ENCODE peak calls at places on chromosomes 6 and 20, in ten cellular contexts. P, S, W, O, I, A, V, Q, N and Y are unnamed samples.

GRCh38 chr6:36727491-36728021 is 29.9 kb downstream of the RAB44 start:
- DNase-seq in S (peak), O (peak), P (no peak), N (no peak), W (no peak), I (no peak), A (no peak), Q (peak), V (no peak), Y (no peak)

GRCh38 chr6:72817208-72817607 is 195.3 kb downstream of the KCNQ5 start:
- DNase-seq in P (no peak), V (no peak), O (no peak), Q (no peak), W (no peak), I (no peak), N (no peak), A (no peak), S (no peak), Y (no peak)

GRCh38 chr6:22099241-22099640 is 197.6 kb downstream of the PRL start:
- DNase-seq in S (no peak), N (no peak), P (no peak), I (no peak), O (no peak), A (no peak), V (no peak), Q (peak), W (no peak), Y (no peak)

GRCh38 chr20:40856653-40857052 is 167.6 kb upstream of the MAFB start:
- DNase-seq in V (no peak), Q (no peak), O (no peak), W (no peak), N (no peak), A (no peak), P (no peak), S (no peak), I (no peak), Y (no peak)

GRCh38 chr6:31287621-31288020 is 15.7 kb upstream of the HLA-C start:
- DNase-seq in Q (no peak), A (no peak), W (no peak), O (no peak), I (no peak), N (no peak), V (no peak), S (no peak), P (no peak), Y (no peak)

GRCh38 chr6:168877821-168878282 is 375.8 kb downstream of the THBS2 start:
- DNase-seq in S (no peak), Q (peak), O (no peak), P (no peak), V (no peak), A (no peak), I (peak), N (no peak), W (no peak), Y (no peak)

GRCh38 chr6:15551798-15552197 is 111.0 kb downstream of the DTNBP1 start:
- DNase-seq in N (peak), W (no peak), V (no peak), S (no peak), I (no peak), O (peak), A (no peak), Q (no peak), P (peak), Y (no peak)

GRCh38 chr20:1336699-1337387 is 7.9 kb upstream of the SDCBP2 start:
- DNase-seq in A (no peak), S (peak), O (no peak), V (peak), P (no peak), Q (no peak), W (no peak), I (no peak), N (no peak), Y (peak)

GRCh38 chr6:20479075-20479871 is 55.0 kb upstream of the CDKAL1 start:
- DNase-seq in W (no peak), V (no peak), N (no peak), I (no peak), O (no peak), S (no peak), P (no peak), Q (no peak), A (no peak), Y (no peak)

GRCh38 chr6:5622276-5623005 is 361.1 kb downstream of the FARS2 start:
- DNase-seq in S (no peak), W (no peak), O (no peak), A (no peak), V (no peak), P (no peak), N (no peak), Q (no peak), I (no peak), Y (no peak)

GRCh38 chr6:147203311-147204059 is 732 bp upstream of the STXBP5 start:
- DNase-seq in P (peak), V (peak), S (peak), Q (no peak), A (peak), W (peak), I (peak), N (peak), O (peak), Y (peak)

GRCh38 chr6:136035378-136036070 is 184.0 kb downstream of the PDE7B start:
- DNase-seq in P (no peak), A (no peak), W (no peak), O (no peak), V (no peak), N (no peak), I (no peak), S (peak), Q (no peak), Y (no peak)

GRCh38 chr6:96171112-96171511 is 155.3 kb downstream of the FUT9 start:
- DNase-seq in Q (no peak), S (no peak), A (no peak), W (no peak), N (no peak), P (no peak), V (no peak), I (no peak), O (no peak), Y (no peak)

GRCh38 chr6:104472245-104472644 is 387.5 kb downstream of the HACE1 start:
- DNase-seq in Q (no peak), O (no peak), A (no peak), S (no peak), N (no peak), V (no peak), W (no peak), P (no peak), I (no peak), Y (no peak)

GRCh38 chr20:9903048-9903651 is 64.3 kb upstream of the PAK5 start:
- DNase-seq in I (peak), A (no peak), N (peak), W (no peak), S (peak), Q (no peak), V (no peak), P (peak), O (no peak), Y (peak)

GRCh38 chr6:30322527-30323501 is 3.9 kb upstream of the TRIM39 start:
- DNase-seq in P (no peak), N (no peak), A (peak), I (no peak), S (peak), Q (no peak), W (no peak), O (no peak), V (no peak), Y (peak)

GRCh38 chr6:56424542-56425083 is 177.2 kb upstream of the COL21A1 start:
- DNase-seq in I (no peak), N (no peak), A (no peak), O (no peak), Q (no peak), V (no peak), S (no peak), P (peak), W (no peak), Y (no peak)

GRCh38 chr6:13679996-13680395 is 31.6 kb downstream of the RANBP9 start:
- DNase-seq in I (no peak), P (no peak), N (no peak), A (no peak), W (no peak), Q (no peak), O (no peak), V (no peak), S (no peak), Y (no peak)

GRCh38 chr6:82017773-82018172 is 229.8 kb downstream of the IBTK start:
- DNase-seq in I (no peak), A (no peak), Q (no peak), O (no peak), N (no peak), S (peak), V (no peak), P (no peak), W (no peak), Y (no peak)

DNA sequence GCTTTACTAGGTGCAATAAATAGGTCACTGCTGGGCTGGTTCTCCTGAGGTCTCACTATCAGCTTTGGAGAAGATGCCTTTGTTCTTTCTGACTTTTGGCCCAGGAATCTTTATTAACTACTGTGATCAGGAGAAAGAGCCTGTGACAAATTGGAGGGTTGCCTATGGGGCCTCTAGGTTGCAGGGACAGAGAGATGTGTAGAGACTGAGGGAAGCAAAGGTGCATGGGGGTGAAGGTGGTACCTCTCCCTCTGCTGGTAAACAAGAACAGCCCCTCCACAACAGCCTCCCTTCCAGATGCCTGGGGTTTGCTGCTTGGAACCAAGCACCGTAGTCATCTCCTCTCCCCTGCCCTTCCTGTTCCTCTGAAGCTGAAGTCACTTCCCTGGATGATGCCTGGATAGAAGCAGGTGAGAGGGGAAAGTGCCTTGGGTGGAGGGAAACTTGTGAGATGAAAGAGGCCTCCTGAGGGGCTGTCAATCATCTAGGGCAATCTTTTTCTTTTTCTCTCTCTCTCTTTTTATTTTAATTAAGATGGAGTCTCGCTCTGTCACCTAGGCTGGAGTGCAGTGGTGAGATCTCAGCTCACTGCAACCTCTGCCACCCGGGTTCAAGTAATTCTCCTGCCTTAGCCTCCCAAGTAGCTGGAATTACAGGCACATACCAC is 57.4 kb upstream of the DUSP22 start:
- DNase-seq in N (no peak), Q (no peak), I (no peak), A (no peak), W (no peak), V (no peak), O (no peak), P (no peak), S (no peak), Y (no peak)
- TF ChIP-seq CTCF in N (no peak), Q (no peak), I (no peak), A (no peak), W (no peak), V (no peak), O (no peak), P (no peak), S (no peak), Y (no peak)

GRCh38 chr6:87900160-87900698 is 147.4 kb upstream of the SPACA1 start:
- DNase-seq in A (no peak), W (no peak), S (no peak), I (no peak), Q (no peak), O (no peak), V (no peak), N (no peak), P (no peak), Y (no peak)

GRCh38 chr6:87903299-87903698 is 144.3 kb upstream of the SPACA1 start:
- DNase-seq in O (no peak), P (no peak), I (no peak), A (no peak), W (no peak), S (no peak), N (no peak), Q (no peak), V (no peak), Y (no peak)

GRCh38 chr6:87902383-87902782 is 145.3 kb upstream of the SPACA1 start:
- DNase-seq in Q (no peak), P (no peak), W (no peak), V (no peak), O (no peak), A (no peak), I (no peak), N (no peak), S (no peak), Y (no peak)

GRCh38 chr6:87899499-87900147 is 148.0 kb upstream of the SPACA1 start:
- DNase-seq in Q (no peak), N (no peak), P (no peak), S (no peak), W (no peak), A (no peak), I (no peak), V (no peak), O (no peak), Y (no peak)

DNA sequence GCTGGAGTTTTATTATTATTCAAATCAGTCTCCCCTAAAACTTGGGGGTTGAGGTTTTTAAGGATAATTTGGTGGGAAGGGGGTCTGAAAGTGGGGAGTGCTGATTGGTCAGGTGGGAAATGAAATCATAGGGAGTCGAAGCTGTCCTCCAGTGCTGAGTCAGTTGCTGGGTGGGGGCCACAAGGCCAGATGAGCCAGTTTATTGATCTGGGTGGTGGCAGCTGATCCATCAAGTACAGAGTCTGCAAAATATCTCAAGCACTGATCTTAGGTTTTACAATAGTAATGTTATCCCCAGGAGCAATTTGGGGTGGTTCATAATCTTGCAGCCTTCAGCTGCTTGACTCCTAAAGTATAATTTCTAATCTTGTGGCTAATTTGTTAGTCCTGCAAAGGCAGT is 146.0 kb upstream of the SPACA1 start:
- DNase-seq in I (no peak), W (no peak), P (no peak), Q (no peak), V (no peak), S (no peak), A (no peak), O (no peak), N (no peak), Y (no peak)
- TF ChIP-seq CTCF in I (no peak), W (no peak), P (no peak), Q (no peak), V (no peak), S (no peak), A (no peak), O (no peak), N (no peak), Y (no peak)

GRCh38 chr6:158283304-158284005 is 28.8 kb upstream of the TULP4 start:
- DNase-seq in O (peak), W (no peak), P (peak), Q (no peak), V (no peak), S (peak), A (no peak), I (no peak), N (peak), Y (peak)
- TF ChIP-seq CTCF in O (no peak), W (no peak), P (no peak), Q (no peak), V (no peak), S (no peak), A (no peak), I (no peak), N (no peak), Y (no peak)

GRCh38 chr20:47814632-47815415 is 29.5 kb upstream of the SULF2 start:
- DNase-seq in O (no peak), V (no peak), W (no peak), N (no peak), P (no peak), I (no peak), A (no peak), S (no peak), Q (no peak), Y (no peak)
- TF ChIP-seq CTCF in O (no peak), V (no peak), W (no peak), N (no peak), P (no peak), I (no peak), A (no peak), S (no peak), Q (no peak), Y (no peak)